ENCODE peak calls at places on chromosomes 2 and 18, in eight cellular contexts. T is ovary; X is lower lobe of right lung; B is CD8-positive, alpha-beta T cell; C is HAP-1; R is HCT116; J is aorta; D is astrocyte. N is an unnamed sample.
A peak's percentile ranks its signal among the peaks of the same experiment; 100 is the strongest.

GRCh38 chr2:27621524-27621923 is 7.3 kb downstream of the CCDC121 start:
- DNase-seq in T (no peak), X (no peak), B (no peak), C (no peak), R (no peak), J (no peak), D (no peak), N (no peak)

GRCh38 chr2:9832586-9832985 is 10.7 kb upstream of the TAF1B start:
- DNase-seq in T (no peak), X (no peak), B (no peak), C (no peak), R (no peak), J (no peak), D (peak; percentile 27), N (peak; percentile 49)

GRCh38 chr2:26704441-26704977 is 12.0 kb downstream of the KCNK3 start:
- DNase-seq in T (no peak), X (no peak), B (no peak), C (no peak), R (no peak), J (no peak), D (peak; percentile 74), N (peak; percentile 86)

GRCh38 chr2:238096311-238097011 is 3.7 kb upstream of the ESPNL start:
- DNase-seq in T (no peak), X (no peak), B (no peak), C (no peak), R (no peak), J (peak; percentile 44), D (no peak), N (no peak)

GRCh38 chr2:161913865-161914264 is 160.2 kb downstream of the DPP4 start:
- DNase-seq in T (no peak), X (no peak), B (no peak), C (no peak), R (peak; percentile 21), J (no peak), D (peak; percentile 70), N (peak; percentile 13)

GRCh38 chr18:75137346-75137877 is 71.5 kb downstream of the PTGR3 start:
- DNase-seq in T (no peak), X (no peak), B (no peak), C (no peak), R (no peak), J (no peak), D (no peak), N (no peak)

GRCh38 chr2:37892436-37893114 is 32.5 kb upstream of the RMDN2 start:
- DNase-seq in T (no peak), X (no peak), B (no peak), C (no peak), R (no peak), J (no peak), D (no peak), N (peak; percentile 7)

GRCh38 chr2:23651187-23651983 is 266.4 kb downstream of the KLHL29 start:
- DNase-seq in T (no peak), X (no peak), B (no peak), C (no peak), R (no peak), J (no peak), D (peak; percentile 91), N (peak; percentile 62)

GRCh38 chr2:197298609-197299008 is 12.0 kb downstream of the ANKRD44 start:
- DNase-seq in T (no peak), X (no peak), B (no peak), C (no peak), R (no peak), J (no peak), D (no peak), N (no peak)

GRCh38 chr2:234565201-234565600 is 68.3 kb upstream of the ARL4C start:
- DNase-seq in T (no peak), X (no peak), B (no peak), C (no peak), R (no peak), J (no peak), D (peak; percentile 71), N (peak; percentile 35)

GRCh38 chr2:182715121-182715895 is 749 bp upstream of the DNAJC10 start:
- DNase-seq in T (no peak), X (no peak), B (no peak), C (no peak), R (no peak), J (no peak), D (peak; percentile 5), N (peak; percentile 48)

GRCh38 chr2:156326488-156326887 is 6.0 kb downstream of the NR4A2 start:
- DNase-seq in T (no peak), X (no peak), B (no peak), C (no peak), R (no peak), J (no peak), D (no peak), N (no peak)

GRCh38 chr2:171762879-171763573 is 75.8 kb downstream of the DYNC1I2 start:
- DNase-seq in T (no peak), X (no peak), B (no peak), C (no peak), R (no peak), J (no peak), D (peak; percentile 53), N (no peak)

GRCh38 chr2:74526649-74527230 is 709 bp upstream of the DQX1 start:
- DNase-seq in T (no peak), X (no peak), B (no peak), C (no peak), R (no peak), J (no peak), D (no peak), N (no peak)

GRCh38 chr2:64015898-64016297 is 3.3 kb downstream of the VPS54 start:
- DNase-seq in T (no peak), X (no peak), B (no peak), C (no peak), R (no peak), J (no peak), D (no peak), N (no peak)

GRCh38 chr2:203195331-203195730 is 43.5 kb upstream of the CYP20A1 start:
- DNase-seq in T (no peak), X (no peak), B (no peak), C (no peak), R (no peak), J (no peak), D (peak; percentile 6), N (no peak)

GRCh38 chr18:400466-400865 is 100.0 kb downstream of the COLEC12 start:
- DNase-seq in T (no peak), X (no peak), B (no peak), C (no peak), R (no peak), J (no peak), D (peak; percentile 76), N (peak; percentile 78)

GRCh38 chr2:128016620-128017019 is 11.2 kb downstream of the SAP130 start:
- DNase-seq in T (no peak), X (no peak), B (no peak), C (no peak), R (no peak), J (no peak), D (peak; percentile 14), N (no peak)

DNA sequence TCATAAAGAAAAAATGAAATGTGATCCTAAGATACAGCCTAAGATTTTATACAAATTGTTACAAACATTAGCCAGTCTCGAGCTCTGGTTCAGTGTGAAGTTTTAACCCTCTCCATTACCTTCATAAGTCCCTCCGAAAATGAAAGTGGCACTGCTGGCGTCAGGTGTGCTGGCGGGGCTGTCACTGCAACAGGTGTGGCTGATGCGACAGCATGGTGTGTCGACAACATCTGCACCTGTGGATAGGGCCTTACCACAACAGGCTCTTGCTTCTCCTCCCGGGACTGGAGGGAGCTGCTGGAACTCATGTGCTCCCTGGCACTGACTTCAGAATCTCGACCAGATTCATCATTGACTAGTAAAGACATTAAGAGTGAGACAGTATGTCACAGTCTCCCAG is 10.3 kb downstream of the SAP130 start:
- DNase-seq in T (no peak), X (no peak), B (no peak), C (no peak), R (no peak), J (no peak), D (no peak), N (no peak)
- H3K36me3 ChIP-seq in T (no peaks in the 10 kb centered on the region), X (peaks cover 68% of the 10 kb centered on the region), B (peaks cover 41% of the 10 kb centered on the region), C (peaks cover 61% of the 10 kb centered on the region), R (peaks cover 27% of the 10 kb centered on the region), J (peaks cover 15% of the 10 kb centered on the region), D (peaks cover 35% of the 10 kb centered on the region), N (peaks cover 52% of the 10 kb centered on the region)

DNA sequence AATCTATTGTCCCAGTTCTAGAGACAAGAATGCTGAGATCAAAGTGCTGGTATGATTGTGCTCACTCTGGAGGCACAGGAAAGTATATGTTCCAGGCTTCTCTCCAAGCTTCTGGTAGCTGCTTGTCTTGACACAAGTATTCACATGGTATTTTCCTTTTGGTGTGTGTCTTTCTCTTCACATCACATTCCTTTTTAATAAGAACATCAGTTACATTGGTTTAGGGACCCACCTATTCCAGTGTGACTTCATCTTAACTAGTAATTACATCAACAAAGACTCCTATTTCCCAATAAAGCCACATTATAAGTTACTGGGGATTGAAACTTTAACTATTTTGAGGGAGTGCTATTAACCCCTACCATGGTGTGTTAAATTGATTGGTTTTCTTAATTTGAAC is 119.1 kb downstream of the FSIP2 start:
- DNase-seq in T (no peak), X (no peak), B (no peak), C (no peak), R (no peak), J (no peak), D (peak; percentile 19), N (peak; percentile 57)
- H3K4me1 ChIP-seq in T (no peaks in the 10 kb centered on the region), X (no peaks in the 10 kb centered on the region), B (no peaks in the 10 kb centered on the region), C (no peaks in the 10 kb centered on the region), R (no peaks in the 10 kb centered on the region), J (no peaks in the 10 kb centered on the region), D (no peaks in the 10 kb centered on the region), N (no peaks in the 10 kb centered on the region)

GRCh38 chr2:106004854-106005253 is 189.2 kb downstream of the UXS1 start:
- DNase-seq in T (no peak), X (no peak), B (no peak), C (no peak), R (no peak), J (no peak), D (no peak), N (no peak)
- H3K9me3 ChIP-seq in T (no peaks in the 10 kb centered on the region), X (peaks cover 31% of the 10 kb centered on the region), B (peaks cover 10% of the 10 kb centered on the region), C (no peaks in the 10 kb centered on the region), R (no peaks in the 10 kb centered on the region), J (peaks cover 2% of the 10 kb centered on the region), D (no peaks in the 10 kb centered on the region), N (peaks cover 27% of the 10 kb centered on the region)

DNA sequence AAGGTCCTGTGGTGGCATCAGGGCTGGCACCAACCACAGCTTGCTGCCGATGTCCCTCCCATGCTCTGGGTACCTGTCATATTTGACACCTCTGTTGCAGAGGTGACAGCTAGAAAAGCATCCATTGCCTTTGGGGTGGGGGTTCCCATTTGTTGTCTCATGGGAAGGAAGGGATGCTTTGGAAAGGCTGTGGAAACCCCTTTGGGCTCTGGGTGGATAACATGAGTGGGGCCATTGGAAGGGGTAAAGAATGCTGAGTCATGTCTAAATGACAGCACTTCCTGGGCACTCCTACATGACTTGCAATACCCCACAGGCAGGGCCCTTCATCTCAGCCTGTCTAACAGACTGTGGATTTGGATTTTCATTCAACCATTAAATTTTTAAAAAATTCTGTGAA is 27.8 kb downstream of the CTIF start:
- DNase-seq in T (no peak), X (no peak), B (no peak), C (no peak), R (no peak), J (no peak), D (no peak), N (peak; percentile 61)
- H3K36me3 ChIP-seq in T (no peaks in the 10 kb centered on the region), X (no peaks in the 10 kb centered on the region), B (no peaks in the 10 kb centered on the region), C (no peaks in the 10 kb centered on the region), R (no peaks in the 10 kb centered on the region), J (no peaks in the 10 kb centered on the region), D (no peaks in the 10 kb centered on the region), N (no peaks in the 10 kb centered on the region)

GRCh38 chr2:109614715-109615636 is 812 bp downstream of the SOWAHC start:
- DNase-seq in T (peak; percentile 31), X (peak; percentile 56), B (no peak), C (no peak), R (no peak), J (peak; percentile 61), D (no peak), N (peak; percentile 50)
- H3K4me1 ChIP-seq in T (peaks cover 16% of the 10 kb centered on the region), X (peaks cover 40% of the 10 kb centered on the region), B (peaks cover 3% of the 10 kb centered on the region), C (peaks cover 11% of the 10 kb centered on the region), R (peaks cover 45% of the 10 kb centered on the region), J (peaks cover 6% of the 10 kb centered on the region), D (peaks cover 22% of the 10 kb centered on the region), N (peaks cover 38% of the 10 kb centered on the region)

N was measured in adipocyte.